ENCODE peak calls at places on chromosomes 16 and 17, in four cellular contexts. One of them, this sample, is unnamed.
A peak's percentile ranks its signal among the peaks of the same experiment; 100 is the strongest.

GRCh38 chr17:69954241-69954933 is 120.6 kb upstream of the KCNJ16 start:
- DNase-seq in T-helper 9 cell: no peak
- DNase-seq in H9: no peak
- DNase-seq in HFF-Myc: no peak
- DNase-seq in this sample: peak; percentile 3

GRCh38 chr17:63984651-63985386 is 12.1 kb upstream of the SCN4A start:
- DNase-seq in T-helper 9 cell: peak; percentile 44
- DNase-seq in H9: no peak
- DNase-seq in HFF-Myc: peak; percentile 72
- DNase-seq in this sample: peak; percentile 77

GRCh38 chr16:10078541-10078949 is 103.7 kb downstream of the GRIN2A start:
- DNase-seq in T-helper 9 cell: no peak
- DNase-seq in H9: peak; percentile 83
- DNase-seq in HFF-Myc: no peak
- DNase-seq in this sample: no peak

GRCh38 chr16:67430504-67431076 is 331 bp upstream of the HSD11B2 start:
- DNase-seq in T-helper 9 cell: no peak
- DNase-seq in H9: no peak
- DNase-seq in HFF-Myc: no peak
- DNase-seq in this sample: peak; percentile 75

GRCh38 chr17:78289802-78290363 is 58.5 kb downstream of the TMEM235 start:
- DNase-seq in T-helper 9 cell: peak; percentile 59
- DNase-seq in H9: peak; percentile 91
- DNase-seq in HFF-Myc: peak; percentile 82
- DNase-seq in this sample: peak; percentile 92

GRCh38 chr17:44916781-44917241 is 1.5 kb upstream of the GFAP start:
- DNase-seq in T-helper 9 cell: no peak
- DNase-seq in H9: no peak
- DNase-seq in HFF-Myc: no peak
- DNase-seq in this sample: no peak

GRCh38 chr17:47604268-47604927 is 45.3 kb upstream of the KPNB1 start:
- DNase-seq in T-helper 9 cell: no peak
- DNase-seq in H9: no peak
- DNase-seq in HFF-Myc: no peak
- DNase-seq in this sample: peak; percentile 88

GRCh38 chr16:68003031-68003430 is 3.7 kb upstream of the DPEP2 start:
- DNase-seq in T-helper 9 cell: no peak
- DNase-seq in H9: no peak
- DNase-seq in HFF-Myc: no peak
- DNase-seq in this sample: no peak

GRCh38 chr16:26765087-26765486 is 301.6 kb upstream of the C16orf82 start:
- DNase-seq in T-helper 9 cell: no peak
- DNase-seq in H9: peak; percentile 41
- DNase-seq in HFF-Myc: no peak
- DNase-seq in this sample: peak; percentile 26

GRCh38 chr16:85138825-85139627 is 26.8 kb upstream of the CIBAR2 start:
- DNase-seq in T-helper 9 cell: no peak
- DNase-seq in H9: no peak
- DNase-seq in HFF-Myc: no peak
- DNase-seq in this sample: peak; percentile 97

GRCh38 chr17:49741009-49741691 is 22.8 kb downstream of the FAM117A start:
- DNase-seq in T-helper 9 cell: no peak
- DNase-seq in H9: no peak
- DNase-seq in HFF-Myc: no peak
- DNase-seq in this sample: peak; percentile 15

GRCh38 chr16:72961115-72961832 is 86.7 kb downstream of the ZFHX3 start:
- DNase-seq in T-helper 9 cell: no peak
- DNase-seq in H9: no peak
- DNase-seq in HFF-Myc: no peak
- DNase-seq in this sample: no peak